ENCODE peak calls at places on chromosomes 11 and 22, in seven cellular contexts. P is HCT116; N is right cardiac atrium; S is left cardiac atrium; T is IMR-90; E is stimulated activated naive B cell treated with anti-CD40 and anti-IgM and Interleukin-4, amounts not matched to agents 10 μg/mL and 1 μg/mL and 100 μg/mL, for 72 hours; O is body of pancreas. W is an unnamed sample.

GRCh38 chr11:123191939-123192338 is 3.1 kb downstream of the CLMP start:
- ATAC-seq in S (no peak), O (no peak), E (no peak), N (no peak), T (no peak), P (no peak), W (no peak)

GRCh38 chr22:27302501-27302900 is 499.1 kb downstream of the MN1 start:
- ATAC-seq in E (no peak), T (no peak), P (no peak), N (no peak), S (no peak), O (no peak), W (no peak)

GRCh38 chr11:45048313-45048841 is 97.7 kb upstream of the TP53I11 start:
- ATAC-seq in S (peak), O (no peak), N (peak), P (no peak), E (no peak), T (no peak), W (no peak)

GRCh38 chr11:64036081-64037026 is 623 bp downstream of the FLRT1 start:
- ATAC-seq in E (peak), O (peak), T (peak), S (peak), N (peak), P (peak), W (no peak)

GRCh38 chr22:38524434-38524833 is 18.3 kb upstream of the DDX17 start:
- ATAC-seq in T (no peak), O (no peak), N (no peak), P (no peak), E (no peak), S (no peak), W (no peak)

GRCh38 chr11:102305352-102306047 is 11.8 kb upstream of the BIRC3 start:
- ATAC-seq in O (no peak), P (peak), S (no peak), T (no peak), E (no peak), N (no peak), W (no peak)

GRCh38 chr22:47432683-47433082 is 670.2 kb downstream of the TBC1D22A start:
- ATAC-seq in N (no peak), T (no peak), O (no peak), P (no peak), S (no peak), E (peak), W (no peak)

GRCh38 chr11:64893194-64894069 is 15.0 kb upstream of the EHD1 start:
- ATAC-seq in P (no peak), O (peak), E (peak), T (no peak), N (peak), S (no peak), W (no peak)

GRCh38 chr11:104879514-104880190 is 18.6 kb downstream of the CASP12 start:
- ATAC-seq in S (no peak), T (no peak), E (no peak), P (no peak), O (no peak), N (no peak), W (no peak)

GRCh38 chr11:47571895-47572294 is 6.5 kb downstream of the PTPMT1 start:
- ATAC-seq in T (peak), P (no peak), S (no peak), E (no peak), O (no peak), N (no peak), W (no peak)

W was measured in esophagus mucosa.